ENCODE peak calls at places on chromosomes 11 and 22, in six cellular contexts. One of them, this sample, is unnamed.

GRCh38 chr11:61477734-61478148 is 30.8 kb upstream of the LRRC10B start:
- DNase-seq in GM12865: peak
- DNase-seq in pancreas: peak
- DNase-seq in endothelial cell of umbilical vein: peak
- DNase-seq in fibroblast of pulmonary artery: peak
- DNase-seq in fibroblast of mammary gland: peak
- DNase-seq in this sample: peak

GRCh38 chr22:20761536-20761935 is 12.4 kb upstream of the SERPIND1 start:
- DNase-seq in fibroblast of pulmonary artery: no peak
- DNase-seq in fibroblast of mammary gland: no peak
- DNase-seq in GM12865: no peak
- DNase-seq in endothelial cell of umbilical vein: no peak
- DNase-seq in pancreas: no peak
- DNase-seq in this sample: no peak

GRCh38 chr22:35457729-35458546 is 58.0 kb downstream of the MCM5 start:
- DNase-seq in fibroblast of mammary gland: peak
- DNase-seq in pancreas: no peak
- DNase-seq in endothelial cell of umbilical vein: no peak
- DNase-seq in fibroblast of pulmonary artery: no peak
- DNase-seq in GM12865: no peak
- DNase-seq in this sample: no peak

GRCh38 chr22:25453058-25453457 is 111.4 kb upstream of the GRK3 start:
- DNase-seq in fibroblast of mammary gland: no peak
- DNase-seq in GM12865: no peak
- DNase-seq in fibroblast of pulmonary artery: no peak
- DNase-seq in pancreas: no peak
- DNase-seq in endothelial cell of umbilical vein: no peak
- DNase-seq in this sample: no peak

GRCh38 chr11:65431452-65432132 is 9.0 kb downstream of the NEAT1 start:
- DNase-seq in fibroblast of pulmonary artery: peak
- DNase-seq in endothelial cell of umbilical vein: peak
- DNase-seq in pancreas: no peak
- DNase-seq in GM12865: peak
- DNase-seq in fibroblast of mammary gland: peak
- DNase-seq in this sample: no peak

GRCh38 chr11:68913188-68913587 is 9.5 kb downstream of the IGHMBP2 start:
- DNase-seq in pancreas: no peak
- DNase-seq in fibroblast of pulmonary artery: no peak
- DNase-seq in GM12865: no peak
- DNase-seq in endothelial cell of umbilical vein: no peak
- DNase-seq in fibroblast of mammary gland: no peak
- DNase-seq in this sample: no peak

GRCh38 chr22:22110548-22111266 is 128.1 kb upstream of the TOP3B start:
- DNase-seq in endothelial cell of umbilical vein: peak
- DNase-seq in fibroblast of pulmonary artery: peak
- DNase-seq in pancreas: no peak
- DNase-seq in fibroblast of mammary gland: peak
- DNase-seq in GM12865: peak
- DNase-seq in this sample: peak

GRCh38 chr11:80084614-80085013 is 643.8 kb upstream of the TENM4 start:
- DNase-seq in fibroblast of mammary gland: no peak
- DNase-seq in fibroblast of pulmonary artery: no peak
- DNase-seq in GM12865: no peak
- DNase-seq in pancreas: no peak
- DNase-seq in endothelial cell of umbilical vein: no peak
- DNase-seq in this sample: no peak

GRCh38 chr11:17986007-17986710 is 26.7 kb downstream of the SERGEF start:
- DNase-seq in pancreas: no peak
- DNase-seq in fibroblast of mammary gland: peak
- DNase-seq in fibroblast of pulmonary artery: peak
- DNase-seq in endothelial cell of umbilical vein: no peak
- DNase-seq in GM12865: no peak
- DNase-seq in this sample: no peak

GRCh38 chr22:49400866-49401598 is 426.6 kb downstream of the BRD1 start:
- DNase-seq in fibroblast of pulmonary artery: peak
- DNase-seq in pancreas: no peak
- DNase-seq in fibroblast of mammary gland: no peak
- DNase-seq in endothelial cell of umbilical vein: no peak
- DNase-seq in GM12865: no peak
- DNase-seq in this sample: no peak

DNA sequence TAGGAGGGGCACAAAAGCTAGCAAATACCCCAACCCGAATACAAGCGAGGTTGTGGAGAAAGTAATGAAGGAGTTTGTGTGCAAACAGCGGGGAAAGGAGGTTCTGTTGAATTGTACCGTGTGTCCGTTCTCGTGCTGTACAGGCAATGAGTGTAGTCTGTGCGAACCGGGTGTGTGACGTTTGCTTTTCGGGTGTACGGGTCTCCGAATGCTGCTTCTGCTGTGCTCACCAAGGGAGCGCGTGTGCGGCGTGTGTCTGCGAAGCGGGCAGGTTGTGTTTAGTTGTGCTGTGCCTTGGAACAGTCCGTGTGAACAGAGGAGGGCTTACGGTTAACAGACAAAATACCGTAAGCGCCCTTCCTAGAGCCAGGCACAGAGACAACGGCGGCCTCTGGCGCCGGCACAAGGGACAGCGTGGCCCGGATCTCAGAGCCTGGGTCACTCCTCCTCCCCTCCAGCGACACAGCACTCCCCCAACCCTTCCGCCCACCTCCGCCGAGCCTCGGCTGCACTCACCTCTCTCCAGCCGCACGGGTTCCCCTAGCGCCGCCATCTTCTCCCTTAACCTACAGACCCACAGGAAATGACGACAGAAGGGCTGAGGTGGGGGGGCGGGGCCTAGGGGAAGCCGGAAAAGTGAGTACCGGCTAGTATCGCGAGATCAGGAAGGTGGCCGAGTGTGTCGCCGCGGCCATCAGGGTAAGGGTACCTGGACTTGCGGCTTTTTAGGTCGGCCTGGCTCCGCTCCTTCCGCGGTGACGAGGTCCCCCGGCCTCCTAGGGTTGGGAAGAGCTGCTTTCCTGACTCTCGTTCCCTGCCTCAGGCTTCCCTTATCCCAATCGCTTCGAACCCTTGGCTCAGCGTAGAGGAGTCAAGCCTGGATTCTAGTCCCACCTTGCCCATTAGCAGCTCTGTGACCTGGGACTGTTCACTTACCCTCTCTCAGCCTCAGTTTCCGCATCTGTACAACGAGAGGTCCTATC is at the start of gene LIN7C:
- DNase-seq in fibroblast of pulmonary artery: peak
- DNase-seq in GM12865: peak
- DNase-seq in fibroblast of mammary gland: peak
- DNase-seq in pancreas: peak
- DNase-seq in endothelial cell of umbilical vein: peak
- DNase-seq in this sample: peak
- TF ChIP-seq CTCF in fibroblast of pulmonary artery: no peak
- TF ChIP-seq CTCF in GM12865: no peak
- TF ChIP-seq CTCF in fibroblast of mammary gland: no peak
- TF ChIP-seq CTCF in pancreas: no peak
- TF ChIP-seq CTCF in endothelial cell of umbilical vein: no peak
- TF ChIP-seq CTCF in this sample: no peak

GRCh38 chr11:34928960-34929680 is 12.7 kb downstream of the PDHX start:
- DNase-seq in GM12865: no peak
- DNase-seq in fibroblast of mammary gland: no peak
- DNase-seq in fibroblast of pulmonary artery: peak
- DNase-seq in endothelial cell of umbilical vein: no peak
- DNase-seq in pancreas: no peak
- DNase-seq in this sample: no peak

GRCh38 chr11:34926831-34927132 is 10.4 kb downstream of the PDHX start:
- DNase-seq in fibroblast of mammary gland: peak
- DNase-seq in fibroblast of pulmonary artery: peak
- DNase-seq in pancreas: no peak
- DNase-seq in endothelial cell of umbilical vein: no peak
- DNase-seq in GM12865: no peak
- DNase-seq in this sample: no peak

GRCh38 chr11:34928268-34928959 is 12.0 kb downstream of the PDHX start:
- DNase-seq in fibroblast of pulmonary artery: no peak
- DNase-seq in fibroblast of mammary gland: no peak
- DNase-seq in pancreas: no peak
- DNase-seq in endothelial cell of umbilical vein: no peak
- DNase-seq in GM12865: no peak
- DNase-seq in this sample: no peak

GRCh38 chr11:34924714-34925113 is 8.3 kb downstream of the PDHX start:
- DNase-seq in endothelial cell of umbilical vein: no peak
- DNase-seq in pancreas: no peak
- DNase-seq in fibroblast of pulmonary artery: no peak
- DNase-seq in fibroblast of mammary gland: no peak
- DNase-seq in GM12865: no peak
- DNase-seq in this sample: no peak

DNA sequence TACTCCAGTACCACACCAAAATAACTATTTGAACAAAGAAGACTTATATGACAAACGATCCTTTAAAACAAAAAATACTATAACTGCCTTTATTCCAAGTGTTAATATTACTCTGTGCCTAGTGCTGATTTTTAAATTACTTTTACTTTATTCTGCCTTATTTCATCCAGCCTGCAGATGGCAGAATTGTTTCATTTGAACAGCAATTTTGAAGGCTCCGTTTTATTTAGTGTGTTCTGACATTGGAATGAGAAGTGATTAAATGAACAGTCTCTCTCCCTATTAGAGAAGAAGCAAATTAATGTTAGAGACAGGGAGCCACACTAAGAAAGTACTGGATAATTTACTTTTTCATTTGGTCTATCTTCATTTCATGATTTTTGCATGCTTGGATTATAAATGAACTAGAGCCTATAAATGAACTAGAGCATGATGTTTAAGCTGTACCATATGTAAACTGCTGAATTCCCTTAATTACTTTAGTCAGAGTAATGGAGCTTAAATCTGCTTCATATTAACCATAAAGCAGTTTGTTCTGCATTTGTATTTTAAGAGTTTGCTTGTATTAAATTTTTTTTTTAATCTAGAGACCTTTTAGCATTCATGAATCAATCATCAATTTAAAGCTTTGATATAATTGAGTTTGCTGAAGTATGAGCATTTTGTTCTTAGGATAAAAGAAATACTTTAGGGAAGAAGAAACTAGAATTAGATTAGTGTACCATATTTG is 9.8 kb downstream of the PDHX start:
- DNase-seq in fibroblast of mammary gland: peak
- DNase-seq in endothelial cell of umbilical vein: peak
- DNase-seq in pancreas: no peak
- DNase-seq in GM12865: peak
- DNase-seq in fibroblast of pulmonary artery: peak
- DNase-seq in this sample: no peak
- TF ChIP-seq CTCF in fibroblast of mammary gland: peak
- TF ChIP-seq CTCF in endothelial cell of umbilical vein: peak
- TF ChIP-seq CTCF in pancreas: peak
- TF ChIP-seq CTCF in GM12865: peak
- TF ChIP-seq CTCF in fibroblast of pulmonary artery: peak
- TF ChIP-seq CTCF in this sample: peak

GRCh38 chr11:93082900-93083299 is 113.4 kb downstream of the MTNR1B start:
- DNase-seq in endothelial cell of umbilical vein: no peak
- DNase-seq in fibroblast of mammary gland: no peak
- DNase-seq in pancreas: no peak
- DNase-seq in fibroblast of pulmonary artery: no peak
- DNase-seq in GM12865: peak
- DNase-seq in this sample: no peak
- TF ChIP-seq CTCF in endothelial cell of umbilical vein: no peak
- TF ChIP-seq CTCF in fibroblast of mammary gland: no peak
- TF ChIP-seq CTCF in pancreas: no peak
- TF ChIP-seq CTCF in fibroblast of pulmonary artery: no peak
- TF ChIP-seq CTCF in GM12865: no peak
- TF ChIP-seq CTCF in this sample: no peak

GRCh38 chr22:27706489-27706888 is 95.1 kb downstream of the MN1 start:
- DNase-seq in endothelial cell of umbilical vein: no peak
- DNase-seq in GM12865: no peak
- DNase-seq in fibroblast of pulmonary artery: no peak
- DNase-seq in pancreas: no peak
- DNase-seq in fibroblast of mammary gland: no peak
- DNase-seq in this sample: no peak
- TF ChIP-seq CTCF in endothelial cell of umbilical vein: no peak
- TF ChIP-seq CTCF in GM12865: no peak
- TF ChIP-seq CTCF in fibroblast of pulmonary artery: no peak
- TF ChIP-seq CTCF in pancreas: no peak
- TF ChIP-seq CTCF in fibroblast of mammary gland: no peak
- TF ChIP-seq CTCF in this sample: no peak

DNA sequence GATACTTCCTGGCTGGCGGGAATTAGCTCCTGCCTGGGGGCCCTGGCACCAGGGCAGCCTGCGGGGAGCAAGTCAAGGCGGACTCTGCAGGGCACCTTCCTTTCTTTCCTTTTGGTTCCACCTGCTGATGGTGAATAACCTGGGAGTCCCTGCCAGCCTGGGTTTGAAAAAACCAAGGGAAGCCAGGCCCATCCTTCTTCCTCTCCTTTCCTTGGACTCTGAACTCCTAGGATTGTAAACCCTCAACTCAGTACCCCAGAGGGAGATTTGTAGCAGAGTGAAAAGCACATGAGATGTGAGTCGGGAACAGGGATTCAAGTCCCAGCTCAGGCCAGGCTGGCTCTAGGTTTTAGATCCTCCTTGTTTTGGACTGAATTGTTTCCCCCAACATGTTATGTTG is 216.8 kb downstream of the CEP164 start:
- DNase-seq in GM12865: no peak
- DNase-seq in fibroblast of mammary gland: no peak
- DNase-seq in pancreas: no peak
- DNase-seq in endothelial cell of umbilical vein: no peak
- DNase-seq in fibroblast of pulmonary artery: no peak
- DNase-seq in this sample: no peak
- TF ChIP-seq CTCF in GM12865: no peak
- TF ChIP-seq CTCF in fibroblast of mammary gland: no peak
- TF ChIP-seq CTCF in pancreas: no peak
- TF ChIP-seq CTCF in endothelial cell of umbilical vein: no peak
- TF ChIP-seq CTCF in fibroblast of pulmonary artery: no peak
- TF ChIP-seq CTCF in this sample: no peak

GRCh38 chr22:48044484-48045060 is 1282.1 kb downstream of the TBC1D22A start:
- DNase-seq in GM12865: no peak
- DNase-seq in endothelial cell of umbilical vein: no peak
- DNase-seq in fibroblast of pulmonary artery: no peak
- DNase-seq in pancreas: no peak
- DNase-seq in fibroblast of mammary gland: no peak
- DNase-seq in this sample: no peak
- TF ChIP-seq CTCF in GM12865: no peak
- TF ChIP-seq CTCF in endothelial cell of umbilical vein: no peak
- TF ChIP-seq CTCF in fibroblast of pulmonary artery: no peak
- TF ChIP-seq CTCF in pancreas: no peak
- TF ChIP-seq CTCF in fibroblast of mammary gland: no peak
- TF ChIP-seq CTCF in this sample: no peak

DNA sequence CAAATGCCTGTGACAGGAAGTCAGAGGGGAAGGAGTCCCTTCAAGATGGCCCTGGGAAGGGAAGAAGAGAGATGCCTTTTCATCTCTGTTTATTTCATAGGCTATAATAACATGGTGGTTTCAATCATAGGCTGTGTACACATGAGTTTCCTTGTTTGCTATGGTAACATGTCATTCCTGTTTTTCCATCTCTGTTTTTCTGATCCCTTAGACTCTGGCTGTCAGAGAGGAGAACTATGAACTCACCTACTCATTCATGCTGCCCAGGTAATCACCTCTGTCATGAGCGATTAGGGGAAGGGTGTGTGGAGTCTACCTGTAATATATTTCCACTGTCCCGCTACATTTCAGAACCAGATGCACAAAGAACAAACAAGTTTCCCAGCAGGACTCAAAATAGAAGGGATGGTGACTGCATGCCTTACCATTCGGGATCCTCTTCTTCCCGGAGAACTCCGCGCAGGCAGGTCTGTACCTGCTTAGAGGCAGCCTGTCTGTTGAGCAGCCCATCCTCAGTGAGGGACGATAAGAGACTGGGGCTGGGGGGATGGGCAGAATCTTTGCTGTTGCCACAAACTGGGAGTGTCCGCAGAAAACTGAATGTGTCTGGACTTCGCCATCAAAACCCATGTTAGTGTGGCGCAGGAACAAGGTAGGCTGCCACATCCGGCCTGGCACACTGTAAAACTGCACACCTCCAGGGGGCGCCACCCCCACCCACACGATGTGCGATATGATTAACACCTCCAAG is 7.1 kb upstream of the PEX26 start:
- DNase-seq in pancreas: no peak
- DNase-seq in endothelial cell of umbilical vein: no peak
- DNase-seq in GM12865: no peak
- DNase-seq in fibroblast of mammary gland: no peak
- DNase-seq in fibroblast of pulmonary artery: no peak
- DNase-seq in this sample: no peak
- TF ChIP-seq CTCF in pancreas: no peak
- TF ChIP-seq CTCF in endothelial cell of umbilical vein: no peak
- TF ChIP-seq CTCF in GM12865: peak
- TF ChIP-seq CTCF in fibroblast of mammary gland: no peak
- TF ChIP-seq CTCF in fibroblast of pulmonary artery: peak
- TF ChIP-seq CTCF in this sample: no peak